ENCODE peak calls at places on chromosome 17, in five cellular contexts. One of them, this sample, is unnamed.

GRCh38 chr17:63519116-63519881 is 3.9 kb upstream of the KCNH6 start:
- DNase-seq in HCT116: no peak
- DNase-seq in cardiac fibroblast: no peak
- DNase-seq in GM20000: no peak
- DNase-seq in AG09309: no peak
- DNase-seq in this sample: no peak

GRCh38 chr17:28684963-28685362 is 23.0 kb downstream of the SUPT6H start:
- DNase-seq in HCT116: no peak
- DNase-seq in cardiac fibroblast: peak; percentile 27
- DNase-seq in GM20000: no peak
- DNase-seq in AG09309: no peak
- DNase-seq in this sample: peak; percentile 52

GRCh38 chr17:542943-543342 is 171.7 kb downstream of the VPS53 start:
- DNase-seq in HCT116: no peak
- DNase-seq in cardiac fibroblast: no peak
- DNase-seq in GM20000: no peak
- DNase-seq in AG09309: no peak
- DNase-seq in this sample: no peak

GRCh38 chr17:83091257-83092141 is 12.1 kb downstream of the METRNL start:
- DNase-seq in HCT116: no peak
- DNase-seq in cardiac fibroblast: no peak
- DNase-seq in GM20000: no peak
- DNase-seq in AG09309: no peak
- DNase-seq in this sample: no peak

GRCh38 chr17:20189322-20189721 is 180.2 kb downstream of the SPECC1 start:
- DNase-seq in HCT116: no peak
- DNase-seq in cardiac fibroblast: peak; percentile 57
- DNase-seq in GM20000: no peak
- DNase-seq in AG09309: no peak
- DNase-seq in this sample: peak; percentile 71

GRCh38 chr17:69477900-69478266 is 63.4 kb downstream of the MAP2K6 start:
- DNase-seq in HCT116: no peak
- DNase-seq in cardiac fibroblast: no peak
- DNase-seq in GM20000: no peak
- DNase-seq in AG09309: no peak
- DNase-seq in this sample: no peak

GRCh38 chr17:65001409-65002045 is 55.0 kb downstream of the GNA13 start:
- DNase-seq in HCT116: no peak
- DNase-seq in cardiac fibroblast: no peak
- DNase-seq in GM20000: no peak
- DNase-seq in AG09309: no peak
- DNase-seq in this sample: no peak

GRCh38 chr17:7589204-7589868 is 558 bp downstream of the SOX15 start:
- DNase-seq in HCT116: no peak
- DNase-seq in cardiac fibroblast: peak; percentile 89
- DNase-seq in GM20000: peak; percentile 90
- DNase-seq in AG09309: peak; percentile 40
- DNase-seq in this sample: peak; percentile 92

GRCh38 chr17:5667871-5668270 is 83.6 kb upstream of the NLRP1 start:
- DNase-seq in HCT116: peak; percentile 19
- DNase-seq in cardiac fibroblast: no peak
- DNase-seq in GM20000: no peak
- DNase-seq in AG09309: no peak
- DNase-seq in this sample: peak; percentile 18

GRCh38 chr17:82051776-82052637 is at the start of the genes GPS1 and RFNG:
- DNase-seq in HCT116: no peak
- DNase-seq in cardiac fibroblast: peak; percentile 41
- DNase-seq in GM20000: peak; percentile 99
- DNase-seq in AG09309: no peak
- DNase-seq in this sample: peak; percentile 59

GRCh38 chr17:27756467-27757371 is 43.6 kb downstream of the NOS2 start:
- DNase-seq in HCT116: peak; percentile 23
- DNase-seq in cardiac fibroblast: peak; percentile 62
- DNase-seq in GM20000: no peak
- DNase-seq in AG09309: no peak
- DNase-seq in this sample: peak; percentile 60

GRCh38 chr17:80947200-80947940 is 44.3 kb upstream of the CHMP6 start:
- DNase-seq in HCT116: no peak
- DNase-seq in cardiac fibroblast: no peak
- DNase-seq in GM20000: no peak
- DNase-seq in AG09309: no peak
- DNase-seq in this sample: no peak

GRCh38 chr17:43456661-43457361 is 27.0 kb upstream of the DHX8 start:
- DNase-seq in HCT116: no peak
- DNase-seq in cardiac fibroblast: peak; percentile 12
- DNase-seq in GM20000: no peak
- DNase-seq in AG09309: no peak
- DNase-seq in this sample: peak; percentile 91

GRCh38 chr17:49557204-49558024 is 18.3 kb upstream of the NXPH3 start:
- DNase-seq in HCT116: peak; percentile 85
- DNase-seq in cardiac fibroblast: peak; percentile 67
- DNase-seq in GM20000: peak; percentile 63
- DNase-seq in AG09309: no peak
- DNase-seq in this sample: peak; percentile 62

GRCh38 chr17:4559851-4560820 is at the start of gene GGT6:
- DNase-seq in HCT116: no peak
- DNase-seq in cardiac fibroblast: no peak
- DNase-seq in GM20000: no peak
- DNase-seq in AG09309: no peak
- DNase-seq in this sample: no peak

GRCh38 chr17:80805032-80805751 is 186.4 kb upstream of the CHMP6 start:
- DNase-seq in HCT116: no peak
- DNase-seq in cardiac fibroblast: no peak
- DNase-seq in GM20000: no peak
- DNase-seq in AG09309: no peak
- DNase-seq in this sample: no peak

GRCh38 chr17:63476857-63477470 is at the start of gene ACE:
- DNase-seq in HCT116: no peak
- DNase-seq in cardiac fibroblast: no peak
- DNase-seq in GM20000: peak; percentile 72
- DNase-seq in AG09309: no peak
- DNase-seq in this sample: no peak

GRCh38 chr17:73422121-73422520 is 110.3 kb upstream of the CDC42EP4 start:
- DNase-seq in HCT116: no peak
- DNase-seq in cardiac fibroblast: no peak
- DNase-seq in GM20000: no peak
- DNase-seq in AG09309: no peak
- DNase-seq in this sample: no peak

GRCh38 chr17:73423159-73423715 is 111.4 kb upstream of the CDC42EP4 start:
- DNase-seq in HCT116: no peak
- DNase-seq in cardiac fibroblast: no peak
- DNase-seq in GM20000: no peak
- DNase-seq in AG09309: no peak
- DNase-seq in this sample: no peak

GRCh38 chr17:73419896-73420295 is 108.1 kb upstream of the CDC42EP4 start:
- DNase-seq in HCT116: no peak
- DNase-seq in cardiac fibroblast: no peak
- DNase-seq in GM20000: no peak
- DNase-seq in AG09309: no peak
- DNase-seq in this sample: no peak

GRCh38 chr17:73419051-73419450 is 107.2 kb upstream of the CDC42EP4 start:
- DNase-seq in HCT116: no peak
- DNase-seq in cardiac fibroblast: no peak
- DNase-seq in GM20000: no peak
- DNase-seq in AG09309: no peak
- DNase-seq in this sample: no peak

DNA sequence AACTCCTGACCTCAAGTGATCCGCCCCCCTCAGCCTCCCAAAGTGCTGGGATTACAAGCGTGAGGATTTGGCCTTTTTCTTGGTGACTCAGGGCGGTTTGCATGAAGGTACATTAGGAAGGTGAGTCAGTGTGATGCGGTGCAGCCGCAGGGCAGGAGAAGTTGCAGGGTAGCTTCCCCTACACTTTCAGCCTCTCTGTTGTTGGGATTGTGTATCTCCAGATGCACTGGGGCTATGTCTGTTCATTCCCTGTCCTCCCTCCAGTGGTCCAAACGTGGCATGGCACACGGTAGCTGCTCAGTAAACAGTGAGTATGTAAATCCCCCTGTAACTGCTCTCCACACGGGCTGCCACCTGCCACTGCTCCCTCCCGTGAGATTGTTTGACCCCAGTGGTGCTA is 109.1 kb upstream of the CDC42EP4 start:
- DNase-seq in HCT116: peak; percentile 77
- DNase-seq in cardiac fibroblast: peak; percentile 18
- DNase-seq in GM20000: no peak
- DNase-seq in AG09309: no peak
- DNase-seq in this sample: peak; percentile 84
- TF ChIP-seq CTCF in HCT116: peak; percentile 80
- TF ChIP-seq CTCF in cardiac fibroblast: peak; percentile 21
- TF ChIP-seq CTCF in GM20000: no peak
- TF ChIP-seq CTCF in AG09309: peak; percentile 29
- TF ChIP-seq CTCF in this sample: no peak

GRCh38 chr17:34776454-34776853 is 184.8 kb downstream of the CCT6B start:
- DNase-seq in HCT116: no peak
- DNase-seq in cardiac fibroblast: no peak
- DNase-seq in GM20000: no peak
- DNase-seq in AG09309: no peak
- DNase-seq in this sample: no peak
- TF ChIP-seq CTCF in HCT116: no peak
- TF ChIP-seq CTCF in cardiac fibroblast: no peak
- TF ChIP-seq CTCF in GM20000: no peak
- TF ChIP-seq CTCF in AG09309: no peak
- TF ChIP-seq CTCF in this sample: no peak

GRCh38 chr17:36926701-36927100 is 10.6 kb upstream of the LHX1 start:
- DNase-seq in HCT116: no peak
- DNase-seq in cardiac fibroblast: no peak
- DNase-seq in GM20000: no peak
- DNase-seq in AG09309: no peak
- DNase-seq in this sample: no peak
- TF ChIP-seq CTCF in HCT116: no peak
- TF ChIP-seq CTCF in cardiac fibroblast: no peak
- TF ChIP-seq CTCF in GM20000: no peak
- TF ChIP-seq CTCF in AG09309: no peak
- TF ChIP-seq CTCF in this sample: no peak

GRCh38 chr17:13734880-13735279 is 133.2 kb upstream of the HS3ST3A1 start:
- DNase-seq in HCT116: no peak
- DNase-seq in cardiac fibroblast: no peak
- DNase-seq in GM20000: no peak
- DNase-seq in AG09309: no peak
- DNase-seq in this sample: no peak

GRCh38 chr17:13736915-13737314 is 135.2 kb upstream of the HS3ST3A1 start:
- DNase-seq in HCT116: no peak
- DNase-seq in cardiac fibroblast: peak; percentile 61
- DNase-seq in GM20000: no peak
- DNase-seq in AG09309: peak; percentile 73
- DNase-seq in this sample: no peak

GRCh38 chr17:13740692-13741091 is 139.0 kb upstream of the HS3ST3A1 start:
- DNase-seq in HCT116: no peak
- DNase-seq in cardiac fibroblast: peak; percentile 25
- DNase-seq in GM20000: no peak
- DNase-seq in AG09309: no peak
- DNase-seq in this sample: no peak

GRCh38 chr17:13735861-13736260 is 134.1 kb upstream of the HS3ST3A1 start:
- DNase-seq in HCT116: no peak
- DNase-seq in cardiac fibroblast: no peak
- DNase-seq in GM20000: no peak
- DNase-seq in AG09309: no peak
- DNase-seq in this sample: no peak

DNA sequence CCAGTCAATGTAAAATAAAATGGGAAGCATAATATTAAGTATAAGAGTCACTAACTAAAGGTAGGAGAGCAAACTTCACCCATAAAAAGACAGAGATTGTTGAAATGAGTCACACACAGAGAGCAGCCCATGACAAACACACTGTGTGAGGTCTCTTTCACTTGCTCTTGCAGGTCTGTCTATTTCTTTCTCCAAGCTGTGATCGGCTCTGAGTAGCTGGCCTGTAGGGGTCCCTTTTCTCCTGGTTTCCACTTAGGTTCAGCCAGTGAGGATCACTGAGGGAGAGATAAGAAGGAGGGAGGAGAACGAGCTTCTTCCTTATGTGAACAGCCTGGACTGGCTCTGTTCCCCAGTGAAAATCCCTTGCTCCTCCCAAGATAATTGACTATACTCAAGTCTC is 133.7 kb upstream of the HS3ST3A1 start:
- DNase-seq in HCT116: no peak
- DNase-seq in cardiac fibroblast: peak; percentile 25
- DNase-seq in GM20000: no peak
- DNase-seq in AG09309: no peak
- DNase-seq in this sample: no peak
- TF ChIP-seq CTCF in HCT116: peak; percentile 21
- TF ChIP-seq CTCF in cardiac fibroblast: no peak
- TF ChIP-seq CTCF in GM20000: no peak
- TF ChIP-seq CTCF in AG09309: peak; percentile 17
- TF ChIP-seq CTCF in this sample: no peak

GRCh38 chr17:32940706-32941390 is 12.9 kb downstream of the TMEM98 start:
- DNase-seq in HCT116: no peak
- DNase-seq in cardiac fibroblast: no peak
- DNase-seq in GM20000: no peak
- DNase-seq in AG09309: no peak
- DNase-seq in this sample: no peak
- TF ChIP-seq CTCF in HCT116: no peak
- TF ChIP-seq CTCF in cardiac fibroblast: no peak
- TF ChIP-seq CTCF in GM20000: no peak
- TF ChIP-seq CTCF in AG09309: no peak
- TF ChIP-seq CTCF in this sample: no peak

GRCh38 chr17:12546983-12547382 is 118.7 kb upstream of the MYOCD start:
- DNase-seq in HCT116: no peak
- DNase-seq in cardiac fibroblast: no peak
- DNase-seq in GM20000: no peak
- DNase-seq in AG09309: no peak
- DNase-seq in this sample: no peak
- TF ChIP-seq CTCF in HCT116: no peak
- TF ChIP-seq CTCF in cardiac fibroblast: no peak
- TF ChIP-seq CTCF in GM20000: no peak
- TF ChIP-seq CTCF in AG09309: no peak
- TF ChIP-seq CTCF in this sample: no peak